ENCODE peak calls at places on chromosomes 16 and 17, in four cellular contexts. One of them, this sample, is unnamed.
A peak's percentile ranks its signal among the peaks of the same experiment; 100 is the strongest.

GRCh38 chr17:27276653-27277156 is 17.2 kb upstream of the WSB1 start:
- DNase-seq in dorsolateral prefrontal cortex: no peak
- DNase-seq in K562: peak; percentile 41
- DNase-seq in tibial nerve: no peak
- DNase-seq in this sample: no peak

GRCh38 chr16:46948548-46949166 is 24.8 kb downstream of the DNAJA2 start:
- DNase-seq in dorsolateral prefrontal cortex: no peak
- DNase-seq in K562: no peak
- DNase-seq in tibial nerve: no peak
- DNase-seq in this sample: no peak

GRCh38 chr17:80528521-80528920 is 16.1 kb upstream of the RPTOR start:
- DNase-seq in dorsolateral prefrontal cortex: no peak
- DNase-seq in K562: no peak
- DNase-seq in tibial nerve: no peak
- DNase-seq in this sample: no peak

GRCh38 chr16:345686-346231 is 6.8 kb downstream of the AXIN1 start:
- DNase-seq in dorsolateral prefrontal cortex: no peak
- DNase-seq in K562: no peak
- DNase-seq in tibial nerve: no peak
- DNase-seq in this sample: no peak

GRCh38 chr17:41814195-41814594 is 1.4 kb downstream of the FKBP10 start:
- DNase-seq in dorsolateral prefrontal cortex: no peak
- DNase-seq in K562: no peak
- DNase-seq in tibial nerve: no peak
- DNase-seq in this sample: no peak

GRCh38 chr17:30170415-30170987 is 53.9 kb downstream of the NSRP1 start:
- DNase-seq in dorsolateral prefrontal cortex: no peak
- DNase-seq in K562: no peak
- DNase-seq in tibial nerve: no peak
- DNase-seq in this sample: no peak

GRCh38 chr17:49577978-49578893 is 2.6 kb downstream of the NXPH3 start:
- DNase-seq in dorsolateral prefrontal cortex: no peak
- DNase-seq in K562: no peak
- DNase-seq in tibial nerve: no peak
- DNase-seq in this sample: no peak

GRCh38 chr17:76024353-76024752 is 2.8 kb downstream of the EVPL start:
- DNase-seq in dorsolateral prefrontal cortex: no peak
- DNase-seq in K562: no peak
- DNase-seq in tibial nerve: no peak
- DNase-seq in this sample: no peak

GRCh38 chr16:21100447-21100846 is 50.2 kb downstream of the DNAH3 start:
- DNase-seq in dorsolateral prefrontal cortex: no peak
- DNase-seq in K562: no peak
- DNase-seq in tibial nerve: no peak
- DNase-seq in this sample: no peak

GRCh38 chr16:72198021-72198420 is 26.1 kb upstream of the PMFBP1 start:
- DNase-seq in dorsolateral prefrontal cortex: peak; percentile 69
- DNase-seq in K562: no peak
- DNase-seq in tibial nerve: peak; percentile 86
- DNase-seq in this sample: no peak

GRCh38 chr16:57192720-57193486 is 6.8 kb downstream of the RSPRY1 start:
- DNase-seq in dorsolateral prefrontal cortex: no peak
- DNase-seq in K562: no peak
- DNase-seq in tibial nerve: no peak
- DNase-seq in this sample: no peak

GRCh38 chr16:54050281-54051210 is 236.0 kb downstream of the IRX3 start:
- DNase-seq in dorsolateral prefrontal cortex: no peak
- DNase-seq in K562: no peak
- DNase-seq in tibial nerve: no peak
- DNase-seq in this sample: no peak

GRCh38 chr16:12661656-12662172 is 142.0 kb downstream of the CPPED1 start:
- DNase-seq in dorsolateral prefrontal cortex: no peak
- DNase-seq in K562: peak; percentile 72
- DNase-seq in tibial nerve: no peak
- DNase-seq in this sample: no peak

DNA sequence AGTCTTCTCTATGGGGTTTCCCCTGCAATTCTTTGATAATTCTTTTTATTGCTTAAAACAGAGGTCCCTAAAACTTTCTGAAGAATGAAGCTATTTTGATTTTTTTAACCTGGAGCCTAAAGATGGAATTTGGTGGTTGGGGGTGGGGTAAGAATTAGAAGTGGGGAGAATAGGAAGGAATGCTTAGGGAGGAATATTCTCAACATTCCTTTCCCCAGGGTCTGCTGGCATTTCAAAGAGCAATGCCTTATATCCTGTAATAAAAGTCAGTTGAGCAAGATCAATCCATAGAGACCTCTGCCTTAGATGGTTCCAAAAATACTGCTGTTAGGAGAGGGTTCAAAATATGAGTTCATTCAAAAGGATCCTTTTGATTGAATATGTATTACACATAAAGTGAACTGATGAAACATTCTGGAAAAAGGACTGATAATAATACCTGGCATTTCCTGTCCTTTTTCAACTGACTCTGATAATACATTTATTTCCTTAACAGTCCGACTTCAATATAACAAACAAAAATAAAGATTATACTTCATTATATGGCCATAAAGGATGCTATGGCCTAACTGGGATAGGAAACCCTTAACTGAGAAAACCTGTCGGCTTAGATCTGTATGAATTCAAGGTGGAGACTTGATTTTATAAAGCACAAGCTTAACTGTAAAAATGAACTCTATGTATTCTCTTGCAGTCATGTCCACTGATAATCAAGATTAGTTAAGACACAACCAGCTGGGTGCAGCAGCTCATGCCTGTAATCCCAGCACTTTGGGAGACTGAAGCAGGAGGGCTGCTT is 102.4 kb downstream of the MYO1D start:
- DNase-seq in dorsolateral prefrontal cortex: no peak
- DNase-seq in K562: no peak
- DNase-seq in tibial nerve: no peak
- DNase-seq in this sample: no peak
- H3K27ac ChIP-seq in dorsolateral prefrontal cortex: no peak overlapping the region
- H3K27ac ChIP-seq in K562: no peak overlapping the region
- H3K27ac ChIP-seq in tibial nerve: no peak overlapping the region
- H3K27ac ChIP-seq in this sample: no peak overlapping the region

GRCh38 chr16:70740174-70740918 is 54.5 kb upstream of the MTSS2 start:
- DNase-seq in dorsolateral prefrontal cortex: no peak
- DNase-seq in K562: no peak
- DNase-seq in tibial nerve: no peak
- DNase-seq in this sample: no peak
- H3K27ac ChIP-seq in dorsolateral prefrontal cortex: no peak overlapping the region
- H3K27ac ChIP-seq in K562: no peak overlapping the region
- H3K27ac ChIP-seq in tibial nerve: peak overlapping the region; percentile 20
- H3K27ac ChIP-seq in this sample: no peak overlapping the region

GRCh38 chr17:64281962-64282752 is 19.1 kb upstream of the TEX2 start:
- DNase-seq in dorsolateral prefrontal cortex: peak; percentile 30
- DNase-seq in K562: peak; percentile 81
- DNase-seq in tibial nerve: peak; percentile 60
- DNase-seq in this sample: peak; percentile 18
- H3K27ac ChIP-seq in dorsolateral prefrontal cortex: no peak overlapping the region
- H3K27ac ChIP-seq in K562: no peak overlapping the region
- H3K27ac ChIP-seq in tibial nerve: no peak overlapping the region
- H3K27ac ChIP-seq in this sample: no peak overlapping the region

DNA sequence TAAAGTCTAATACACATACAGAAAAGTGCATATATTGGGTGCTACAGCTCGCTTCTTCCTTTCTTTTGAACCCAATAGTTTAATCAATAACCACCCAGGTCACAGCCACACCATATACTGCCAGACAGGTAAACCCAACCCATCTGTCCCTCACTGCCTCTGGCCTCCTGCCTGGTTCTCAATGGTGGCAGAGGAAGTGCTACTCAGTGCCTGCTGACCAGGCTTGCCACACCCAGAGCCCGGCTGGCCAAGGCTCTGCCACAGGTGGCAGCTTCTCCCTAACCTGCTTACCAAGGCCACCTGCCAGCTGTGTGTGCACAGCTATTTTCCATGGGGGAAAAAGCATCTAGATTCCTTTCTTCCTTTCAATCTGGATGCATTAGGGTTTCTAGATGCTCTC is 584 bp downstream of the PMP22 start:
- DNase-seq in dorsolateral prefrontal cortex: no peak
- DNase-seq in K562: no peak
- DNase-seq in tibial nerve: no peak
- DNase-seq in this sample: no peak
- H3K27ac ChIP-seq in dorsolateral prefrontal cortex: peak overlapping the region; percentile 15
- H3K27ac ChIP-seq in K562: no peak overlapping the region
- H3K27ac ChIP-seq in tibial nerve: peak overlapping the region; percentile 98
- H3K27ac ChIP-seq in this sample: no peak overlapping the region

GRCh38 chr17:28777178-28777577 is 33.4 kb downstream of the TRAF4 start:
- DNase-seq in dorsolateral prefrontal cortex: no peak
- DNase-seq in K562: no peak
- DNase-seq in tibial nerve: no peak
- DNase-seq in this sample: no peak
- H3K27ac ChIP-seq in dorsolateral prefrontal cortex: no peak overlapping the region
- H3K27ac ChIP-seq in K562: no peak overlapping the region
- H3K27ac ChIP-seq in tibial nerve: no peak overlapping the region
- H3K27ac ChIP-seq in this sample: peak overlapping the region; percentile 90

GRCh38 chr17:9958586-9959281 is 53.7 kb upstream of the RCVRN start:
- DNase-seq in dorsolateral prefrontal cortex: peak; percentile 48
- DNase-seq in K562: no peak
- DNase-seq in tibial nerve: no peak
- DNase-seq in this sample: no peak

GRCh38 chr17:9956474-9957131 is 51.5 kb upstream of the RCVRN start:
- DNase-seq in dorsolateral prefrontal cortex: no peak
- DNase-seq in K562: no peak
- DNase-seq in tibial nerve: no peak
- DNase-seq in this sample: no peak

GRCh38 chr17:9957244-9957643 is 52.2 kb upstream of the RCVRN start:
- DNase-seq in dorsolateral prefrontal cortex: no peak
- DNase-seq in K562: no peak
- DNase-seq in tibial nerve: no peak
- DNase-seq in this sample: no peak

DNA sequence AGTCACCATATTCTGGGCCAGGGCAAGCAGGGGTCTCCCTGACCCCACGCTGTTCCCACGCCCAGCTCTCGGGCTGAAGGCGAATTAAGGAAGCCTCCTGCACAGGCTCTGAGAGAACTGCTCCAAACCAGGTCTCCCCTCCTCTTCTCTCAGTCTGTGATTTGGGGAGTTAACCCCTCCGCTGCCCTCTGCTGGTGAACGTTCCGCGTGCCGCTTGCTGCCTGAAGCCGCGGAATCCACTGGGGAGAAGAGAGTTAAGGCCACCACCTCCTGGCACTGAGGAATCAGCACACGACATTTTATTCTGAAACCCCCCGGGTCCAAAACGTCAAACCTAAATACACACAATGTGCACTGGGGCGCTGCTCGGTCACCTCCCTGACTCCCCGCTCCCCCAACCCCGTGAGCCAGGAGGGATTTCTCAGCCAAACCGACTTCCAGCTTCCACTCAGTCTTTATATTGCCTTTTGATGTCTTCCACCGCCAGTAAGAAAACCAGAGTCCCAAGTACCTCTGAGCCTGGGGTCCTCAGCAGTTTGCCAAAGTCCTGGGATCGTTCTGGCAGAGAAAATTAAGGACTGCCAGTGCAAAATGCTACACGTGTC is 54.4 kb upstream of the RCVRN start:
- DNase-seq in dorsolateral prefrontal cortex: peak; percentile 58
- DNase-seq in K562: peak; percentile 42
- DNase-seq in tibial nerve: peak; percentile 48
- DNase-seq in this sample: no peak
- H3K27ac ChIP-seq in dorsolateral prefrontal cortex: no peak overlapping the region
- H3K27ac ChIP-seq in K562: no peak overlapping the region
- H3K27ac ChIP-seq in tibial nerve: peak overlapping the region; percentile 63
- H3K27ac ChIP-seq in this sample: no peak overlapping the region

GRCh38 chr17:46877466-46877865 is 26.1 kb downstream of the WNT9B start:
- DNase-seq in dorsolateral prefrontal cortex: no peak
- DNase-seq in K562: no peak
- DNase-seq in tibial nerve: no peak
- DNase-seq in this sample: no peak

GRCh38 chr17:46876926-46877325 is 25.5 kb downstream of the WNT9B start:
- DNase-seq in dorsolateral prefrontal cortex: no peak
- DNase-seq in K562: no peak
- DNase-seq in tibial nerve: no peak
- DNase-seq in this sample: no peak

GRCh38 chr17:46879101-46879500 is 27.7 kb downstream of the WNT9B start:
- DNase-seq in dorsolateral prefrontal cortex: no peak
- DNase-seq in K562: no peak
- DNase-seq in tibial nerve: no peak
- DNase-seq in this sample: no peak

GRCh38 chr17:46876353-46876887 is 25.0 kb downstream of the WNT9B start:
- DNase-seq in dorsolateral prefrontal cortex: no peak
- DNase-seq in K562: peak; percentile 37
- DNase-seq in tibial nerve: no peak
- DNase-seq in this sample: peak; percentile 10

DNA sequence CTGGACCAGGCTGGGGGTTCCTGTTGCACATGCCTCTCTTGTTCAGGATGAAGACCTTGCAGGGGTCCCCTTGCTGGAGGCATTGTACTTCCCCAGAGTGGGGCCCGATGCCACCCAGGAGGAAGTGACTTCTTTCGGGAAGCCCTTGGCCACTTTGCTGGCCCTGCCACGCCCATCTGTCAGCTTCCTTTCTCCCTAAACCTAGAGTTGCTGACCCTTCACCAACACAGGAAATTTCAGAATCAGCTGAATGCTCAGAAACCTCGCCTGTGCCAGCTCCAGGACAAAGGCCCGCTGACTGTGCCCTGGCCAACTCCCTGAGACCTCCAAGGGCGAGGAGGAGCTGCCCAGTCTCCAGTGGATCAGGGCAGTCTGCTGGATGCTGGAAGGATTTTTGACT is 26.7 kb downstream of the WNT9B start:
- DNase-seq in dorsolateral prefrontal cortex: peak; percentile 7
- DNase-seq in K562: no peak
- DNase-seq in tibial nerve: peak; percentile 36
- DNase-seq in this sample: no peak
- H3K27ac ChIP-seq in dorsolateral prefrontal cortex: no peak overlapping the region
- H3K27ac ChIP-seq in K562: no peak overlapping the region
- H3K27ac ChIP-seq in tibial nerve: no peak overlapping the region
- H3K27ac ChIP-seq in this sample: no peak overlapping the region

GRCh38 chr17:50835563-50836231 is at the start of gene WFIKKN2:
- DNase-seq in dorsolateral prefrontal cortex: no peak
- DNase-seq in K562: peak; percentile 32
- DNase-seq in tibial nerve: no peak
- DNase-seq in this sample: no peak

GRCh38 chr17:50834786-50835562 is 412 bp upstream of the WFIKKN2 start:
- DNase-seq in dorsolateral prefrontal cortex: no peak
- DNase-seq in K562: no peak
- DNase-seq in tibial nerve: no peak
- DNase-seq in this sample: no peak

GRCh38 chr17:50837286-50837979 is 2.0 kb downstream of the WFIKKN2 start:
- DNase-seq in dorsolateral prefrontal cortex: no peak
- DNase-seq in K562: no peak
- DNase-seq in tibial nerve: no peak
- DNase-seq in this sample: no peak

GRCh38 chr17:50837980-50838954 is 2.9 kb downstream of the WFIKKN2 start:
- DNase-seq in dorsolateral prefrontal cortex: no peak
- DNase-seq in K562: no peak
- DNase-seq in tibial nerve: no peak
- DNase-seq in this sample: no peak

DNA sequence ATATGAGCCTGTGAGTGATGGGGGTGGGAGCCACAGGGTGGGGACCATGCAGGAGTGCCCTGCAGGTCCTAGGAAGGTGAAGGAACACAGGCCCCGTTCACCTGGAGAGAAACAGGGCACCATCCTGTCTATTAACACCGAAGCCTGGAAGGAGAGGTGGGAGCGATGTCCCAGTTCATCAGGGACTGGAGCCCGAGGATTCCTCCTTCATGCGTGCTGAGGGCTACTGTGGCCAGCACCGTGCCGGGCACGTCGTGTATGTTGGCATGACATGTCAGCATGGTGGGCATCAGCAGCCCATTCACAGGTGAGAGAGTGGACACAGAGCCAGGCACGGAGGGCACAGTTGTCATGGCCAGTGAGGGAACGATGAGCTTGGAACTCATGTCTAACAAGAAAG is 1.4 kb downstream of the WFIKKN2 start:
- DNase-seq in dorsolateral prefrontal cortex: no peak
- DNase-seq in K562: no peak
- DNase-seq in tibial nerve: no peak
- DNase-seq in this sample: no peak
- H3K27ac ChIP-seq in dorsolateral prefrontal cortex: peak overlapping the region; percentile 98
- H3K27ac ChIP-seq in K562: no peak overlapping the region
- H3K27ac ChIP-seq in tibial nerve: peak overlapping the region; percentile 88
- H3K27ac ChIP-seq in this sample: no peak overlapping the region

This sample was measured in epithelial cell of prostate.